ENCODE peak calls at places on chromosomes 4 and X, in eight cellular contexts. Z is IMR-90, A is left ventricle myocardium inferior, K is tibial artery, B is stomach, D is pancreas, G is A549, W is heart left ventricle. I is an unnamed sample.

GRCh38 chr4:133270021-133270570 is 121.0 kb downstream of the PCDH10 start:
- DNase-seq in A (no peak), D (no peak), W (no peak), K (no peak), G (no peak), B (no peak), Z (no peak), I (no peak)

GRCh38 chrX:129781134-129782014 is 1.6 kb downstream of the SASH3 start:
- DNase-seq in Z (no peak), K (no peak), A (no peak), W (no peak), B (peak), D (no peak), G (no peak), I (peak)

GRCh38 chr4:130808492-130808891 is 1712.5 kb downstream of the C4orf33 start:
- DNase-seq in G (peak), Z (no peak), A (no peak), K (no peak), B (no peak), W (no peak), D (no peak), I (no peak)

GRCh38 chr4:143336828-143337599 is at the start of gene GAB1:
- DNase-seq in B (peak), W (peak), G (peak), Z (peak), K (peak), D (peak), A (peak), I (peak)

GRCh38 chr4:113919611-113920010 is 59.8 kb downstream of the ARSJ start:
- DNase-seq in W (no peak), G (no peak), K (no peak), D (no peak), B (no peak), A (no peak), Z (peak), I (no peak)

GRCh38 chr4:144615182-144615581 is 30.8 kb upstream of the HHIP start:
- DNase-seq in D (no peak), Z (peak), G (no peak), W (no peak), K (no peak), B (no peak), A (no peak), I (no peak)

GRCh38 chrX:1212532-1212931 is at the start of gene CRLF2:
- DNase-seq in B (no peak), D (no peak), G (peak), Z (no peak), A (no peak), K (no peak), W (no peak), I (no peak)

GRCh38 chr4:186770446-186771175 is 47.0 kb upstream of the FAT1 start:
- DNase-seq in W (no peak), D (no peak), B (no peak), G (no peak), A (no peak), K (no peak), Z (peak), I (no peak)

GRCh38 chrX:9318761-9319160 is 146.1 kb upstream of the TBL1X start:
- DNase-seq in W (no peak), K (no peak), D (no peak), G (no peak), B (no peak), A (no peak), Z (no peak), I (no peak)

GRCh38 chrX:23952984-23953907 is 45.4 kb downstream of the CXorf58 start:
- DNase-seq in A (no peak), G (peak), B (no peak), K (no peak), Z (no peak), W (no peak), D (no peak), I (no peak)

GRCh38 chrX:150688911-150689451 is 4.2 kb upstream of the MTMR1 start:
- DNase-seq in K (no peak), A (no peak), D (no peak), W (no peak), Z (peak), G (peak), B (no peak), I (no peak)

GRCh38 chrX:124518888-124519287 is 172.5 kb downstream of the SH2D1A start:
- DNase-seq in W (no peak), Z (peak), K (no peak), D (no peak), B (no peak), G (no peak), A (no peak), I (no peak)

GRCh38 chr4:17726911-17727310 is 54.5 kb downstream of the FAM184B start:
- DNase-seq in A (no peak), K (no peak), Z (no peak), G (no peak), D (no peak), B (no peak), W (no peak), I (no peak)

GRCh38 chr4:174544496-174544895 is 22.2 kb upstream of the HPGD start:
- DNase-seq in D (no peak), A (no peak), W (no peak), K (no peak), G (no peak), Z (no peak), B (no peak), I (no peak)

GRCh38 chr4:79851625-79852304 is 221.3 kb downstream of the ANTXR2 start:
- DNase-seq in Z (peak), B (no peak), D (no peak), K (no peak), G (no peak), W (no peak), A (no peak), I (no peak)

GRCh38 chr4:54099959-54100606 is at the start of gene GSX2:
- DNase-seq in G (no peak), Z (no peak), K (no peak), D (peak), B (no peak), W (peak), A (peak), I (no peak)

GRCh38 chrX:119467842-119468185 is 430 bp upstream of the SLC25A5 start:
- DNase-seq in B (no peak), A (no peak), D (no peak), K (no peak), G (no peak), W (no peak), Z (no peak), I (no peak)

GRCh38 chr4:39085891-39086290 is 23.9 kb downstream of the KLHL5 start:
- DNase-seq in B (no peak), A (no peak), Z (no peak), G (no peak), W (no peak), K (no peak), D (no peak), I (no peak)

GRCh38 chr4:7295917-7296660 is 103.8 kb downstream of the SORCS2 start:
- DNase-seq in K (no peak), D (no peak), W (peak), Z (peak), A (peak), G (peak), B (no peak), I (peak)

GRCh38 chr4:128601992-128602695 is 207.4 kb upstream of the JADE1 start:
- DNase-seq in W (peak), D (no peak), K (no peak), Z (peak), A (peak), G (peak), B (no peak), I (no peak)

GRCh38 chrX:40864972-40865371 is 129.6 kb upstream of the MED14 start:
- DNase-seq in B (no peak), K (no peak), G (no peak), A (no peak), D (no peak), W (no peak), Z (peak), I (no peak)

GRCh38 chrX:9611436-9612145 is 146.7 kb downstream of the TBL1X start:
- DNase-seq in D (no peak), W (no peak), B (no peak), Z (no peak), K (no peak), G (no peak), A (no peak), I (no peak)

GRCh38 chr4:137678796-137679195 is 146.5 kb upstream of the PCDH18 start:
- DNase-seq in W (no peak), A (no peak), D (no peak), Z (peak), K (no peak), B (no peak), G (no peak), I (no peak)

GRCh38 chrX:30618160-30618765 is 35.0 kb upstream of the GK start:
- DNase-seq in G (peak), Z (no peak), W (no peak), K (no peak), A (no peak), D (no peak), B (no peak), I (no peak)
- TF ChIP-seq CTCF in G (no peak), Z (peak), W (no peak), K (no peak), A (no peak), D (no peak), B (no peak), I (no peak)

DNA sequence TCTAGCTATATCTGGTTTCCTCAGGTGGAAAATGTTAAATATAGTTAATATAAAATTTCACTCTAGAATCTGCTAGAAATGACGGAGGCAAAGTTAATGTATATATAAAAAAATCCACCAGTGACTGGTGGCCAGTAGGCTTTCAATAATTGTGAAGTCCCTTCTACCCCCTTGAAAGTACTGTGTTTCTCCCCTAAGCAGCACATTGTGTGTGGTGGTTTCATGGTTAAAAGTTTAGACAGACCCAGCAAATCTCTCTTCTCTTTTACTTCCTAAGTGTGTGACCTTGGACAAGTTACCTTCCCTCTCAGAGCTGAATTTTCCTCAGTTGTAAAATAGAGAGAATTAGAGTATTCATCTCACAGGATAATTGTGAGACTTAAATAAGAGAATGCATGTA is 600 bp upstream of the HEPH start:
- DNase-seq in K (no peak), Z (no peak), D (no peak), A (no peak), G (no peak), W (no peak), B (no peak), I (no peak)
- H3K27ac ChIP-seq in K (no peak), Z (no peak), D (no peak), A (no peak), G (no peak), W (no peak), B (no peak), I (no peak)

DNA sequence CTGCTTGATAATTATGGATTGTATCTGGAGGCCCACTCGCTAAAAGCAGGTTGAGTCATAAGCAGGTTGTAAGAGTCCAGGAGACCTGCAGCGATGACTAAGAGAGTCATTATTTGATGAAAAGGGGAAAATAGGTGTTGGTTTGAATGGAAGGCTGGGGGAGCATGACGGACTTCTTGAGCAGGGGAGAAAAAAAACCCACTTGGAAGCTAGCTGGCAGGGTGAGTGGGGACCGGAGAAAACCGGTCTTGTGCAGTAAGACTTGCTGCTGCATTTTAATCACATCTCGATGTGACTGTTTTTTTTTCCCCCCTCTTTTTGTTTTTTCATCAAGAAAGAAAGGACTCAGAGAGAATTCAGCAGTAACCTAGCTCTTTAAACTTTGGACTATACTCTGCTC is 90.0 kb downstream of the IGSF1 start:
- DNase-seq in Z (no peak), A (no peak), W (no peak), K (no peak), G (no peak), D (no peak), B (no peak), I (no peak)
- TF ChIP-seq CTCF in Z (no peak), A (no peak), W (no peak), K (no peak), G (no peak), D (no peak), B (no peak), I (no peak)

GRCh38 chr4:126899382-126899801 is 733.4 kb upstream of the INTU start:
- DNase-seq in W (peak), Z (peak), A (peak), B (no peak), G (peak), D (no peak), K (no peak), I (peak)
- H3K27ac ChIP-seq in W (no peak), Z (peak), A (peak), B (no peak), G (no peak), D (no peak), K (peak), I (no peak)

DNA sequence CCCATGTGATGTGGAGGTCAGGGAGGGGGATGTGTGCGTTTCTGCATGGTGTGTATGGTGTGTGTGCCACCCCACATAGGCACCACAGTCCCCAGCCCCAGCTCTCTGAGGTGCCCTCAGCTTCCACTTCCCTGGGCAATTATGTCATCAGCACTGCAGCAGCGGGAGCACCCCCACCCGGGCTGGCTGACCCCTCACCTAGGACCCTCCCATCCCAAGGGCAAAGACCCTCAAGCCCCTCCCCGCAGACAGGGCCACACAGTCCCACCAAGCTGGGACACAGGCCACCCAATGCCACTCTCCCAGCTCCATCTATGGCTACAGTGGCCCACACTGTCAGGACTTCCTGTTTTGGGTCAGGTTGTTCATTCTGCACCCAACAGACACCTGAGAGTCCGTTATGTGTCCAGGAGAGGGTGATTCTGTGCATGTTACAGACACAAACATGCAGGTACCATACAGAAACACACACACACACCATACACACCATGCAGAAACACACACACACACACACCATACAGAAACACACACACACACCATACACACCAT is 75.2 kb downstream of the JAKMIP1 start:
- DNase-seq in K (peak), B (no peak), G (no peak), Z (no peak), A (no peak), D (peak), W (no peak), I (no peak)
- TF ChIP-seq CTCF in K (no peak), B (no peak), G (no peak), Z (no peak), A (no peak), D (no peak), W (no peak), I (no peak)

I was measured in left lung.